ENCODE peak calls at places on chromosome 15, in nine cellular contexts. One of them, this sample, is unnamed. For H3K4me1, the result is how much of the 10 kb centered on the place peaks cover.

GRCh38 chr15:50590288-50590687 is 43.8 kb upstream of the USP50 start:
- DNase-seq in HCT116: no peak
- DNase-seq in adipocyte: no peak
- DNase-seq in BE2C: no peak
- DNase-seq in ovary: no peak
- DNase-seq in PC-9: no peak
- DNase-seq in pancreas: no peak
- DNase-seq in OCI-LY7: no peak
- DNase-seq in tibial nerve: no peak
- DNase-seq in this sample: no peak

GRCh38 chr15:77069521-77070121 is 1.3 kb downstream of the TSPAN3 start:
- DNase-seq in HCT116: no peak
- DNase-seq in adipocyte: no peak
- DNase-seq in BE2C: no peak
- DNase-seq in ovary: peak
- DNase-seq in PC-9: no peak
- DNase-seq in pancreas: peak
- DNase-seq in OCI-LY7: no peak
- DNase-seq in tibial nerve: no peak
- DNase-seq in this sample: no peak

GRCh38 chr15:43939070-43939469 is 112.3 kb downstream of the WDR76 start:
- DNase-seq in HCT116: peak
- DNase-seq in adipocyte: peak
- DNase-seq in BE2C: peak
- DNase-seq in ovary: no peak
- DNase-seq in PC-9: no peak
- DNase-seq in pancreas: no peak
- DNase-seq in OCI-LY7: peak
- DNase-seq in tibial nerve: no peak
- DNase-seq in this sample: no peak

GRCh38 chr15:59622289-59622688 is 10.7 kb downstream of the GCNT3 start:
- DNase-seq in HCT116: peak
- DNase-seq in adipocyte: peak
- DNase-seq in BE2C: peak
- DNase-seq in ovary: no peak
- DNase-seq in PC-9: peak
- DNase-seq in pancreas: no peak
- DNase-seq in OCI-LY7: peak
- DNase-seq in tibial nerve: no peak
- DNase-seq in this sample: peak

GRCh38 chr15:58931985-58932384 is 1.5 kb downstream of the SLTM start:
- DNase-seq in HCT116: no peak
- DNase-seq in adipocyte: peak
- DNase-seq in BE2C: no peak
- DNase-seq in ovary: no peak
- DNase-seq in PC-9: peak
- DNase-seq in pancreas: peak
- DNase-seq in OCI-LY7: peak
- DNase-seq in tibial nerve: no peak
- DNase-seq in this sample: no peak

GRCh38 chr15:33994005-33994615 is 25.8 kb downstream of the CHRM5 start:
- DNase-seq in HCT116: peak
- DNase-seq in adipocyte: peak
- DNase-seq in BE2C: peak
- DNase-seq in ovary: no peak
- DNase-seq in PC-9: no peak
- DNase-seq in pancreas: no peak
- DNase-seq in OCI-LY7: peak
- DNase-seq in tibial nerve: no peak
- DNase-seq in this sample: peak

GRCh38 chr15:44298878-44299277 is 10.4 kb downstream of the GOLM2 start:
- DNase-seq in HCT116: peak
- DNase-seq in adipocyte: no peak
- DNase-seq in BE2C: peak
- DNase-seq in ovary: no peak
- DNase-seq in PC-9: no peak
- DNase-seq in pancreas: no peak
- DNase-seq in OCI-LY7: peak
- DNase-seq in tibial nerve: no peak
- DNase-seq in this sample: no peak

GRCh38 chr15:42507514-42507913 is 12.1 kb downstream of the SNAP23 start:
- DNase-seq in HCT116: no peak
- DNase-seq in adipocyte: no peak
- DNase-seq in BE2C: no peak
- DNase-seq in ovary: no peak
- DNase-seq in PC-9: peak
- DNase-seq in pancreas: no peak
- DNase-seq in OCI-LY7: no peak
- DNase-seq in tibial nerve: no peak
- DNase-seq in this sample: no peak

GRCh38 chr15:30940359-30940758 is 36.6 kb downstream of the FAN1 start:
- DNase-seq in HCT116: no peak
- DNase-seq in adipocyte: no peak
- DNase-seq in BE2C: no peak
- DNase-seq in ovary: no peak
- DNase-seq in PC-9: no peak
- DNase-seq in pancreas: no peak
- DNase-seq in OCI-LY7: no peak
- DNase-seq in tibial nerve: no peak
- DNase-seq in this sample: no peak

GRCh38 chr15:50190166-50190570 is 8.2 kb downstream of the SLC27A2 start:
- DNase-seq in HCT116: no peak
- DNase-seq in adipocyte: no peak
- DNase-seq in BE2C: no peak
- DNase-seq in ovary: no peak
- DNase-seq in PC-9: no peak
- DNase-seq in pancreas: no peak
- DNase-seq in OCI-LY7: peak
- DNase-seq in tibial nerve: no peak
- DNase-seq in this sample: no peak

GRCh38 chr15:75044258-75044878 is 21.0 kb downstream of the PPCDC start:
- DNase-seq in HCT116: no peak
- DNase-seq in adipocyte: no peak
- DNase-seq in BE2C: no peak
- DNase-seq in ovary: no peak
- DNase-seq in PC-9: no peak
- DNase-seq in pancreas: no peak
- DNase-seq in OCI-LY7: no peak
- DNase-seq in tibial nerve: no peak
- DNase-seq in this sample: no peak
- H3K4me1 ChIP-seq in HCT116: under half
- H3K4me1 ChIP-seq in adipocyte: under half
- H3K4me1 ChIP-seq in BE2C: under half
- H3K4me1 ChIP-seq in ovary: under half
- H3K4me1 ChIP-seq in PC-9: half or more
- H3K4me1 ChIP-seq in pancreas: half or more
- H3K4me1 ChIP-seq in OCI-LY7: half or more
- H3K4me1 ChIP-seq in tibial nerve: under half
- H3K4me1 ChIP-seq in this sample: under half

GRCh38 chr15:23567921-23568320 is 2.4 kb downstream of the MKRN3 start:
- DNase-seq in HCT116: no peak
- DNase-seq in adipocyte: no peak
- DNase-seq in BE2C: no peak
- DNase-seq in ovary: no peak
- DNase-seq in PC-9: no peak
- DNase-seq in pancreas: no peak
- DNase-seq in OCI-LY7: no peak
- DNase-seq in tibial nerve: no peak
- DNase-seq in this sample: no peak

GRCh38 chr15:23566070-23567050 is 886 bp downstream of the MKRN3 start:
- DNase-seq in HCT116: peak
- DNase-seq in adipocyte: no peak
- DNase-seq in BE2C: no peak
- DNase-seq in ovary: peak
- DNase-seq in PC-9: peak
- DNase-seq in pancreas: peak
- DNase-seq in OCI-LY7: no peak
- DNase-seq in tibial nerve: no peak
- DNase-seq in this sample: peak

GRCh38 chr15:23561914-23562313 is 3.6 kb upstream of the MKRN3 start:
- DNase-seq in HCT116: no peak
- DNase-seq in adipocyte: no peak
- DNase-seq in BE2C: no peak
- DNase-seq in ovary: no peak
- DNase-seq in PC-9: no peak
- DNase-seq in pancreas: no peak
- DNase-seq in OCI-LY7: no peak
- DNase-seq in tibial nerve: no peak
- DNase-seq in this sample: no peak

GRCh38 chr15:23565395-23566069 is at the start of gene MKRN3:
- DNase-seq in HCT116: peak
- DNase-seq in adipocyte: no peak
- DNase-seq in BE2C: no peak
- DNase-seq in ovary: peak
- DNase-seq in PC-9: peak
- DNase-seq in pancreas: peak
- DNase-seq in OCI-LY7: no peak
- DNase-seq in tibial nerve: no peak
- DNase-seq in this sample: peak

GRCh38 chr15:23564798-23565394 is 578 bp upstream of the MKRN3 start:
- DNase-seq in HCT116: no peak
- DNase-seq in adipocyte: no peak
- DNase-seq in BE2C: no peak
- DNase-seq in ovary: no peak
- DNase-seq in PC-9: no peak
- DNase-seq in pancreas: no peak
- DNase-seq in OCI-LY7: no peak
- DNase-seq in tibial nerve: no peak
- DNase-seq in this sample: peak
- H3K4me3 ChIP-seq in HCT116: peak
- H3K4me3 ChIP-seq in adipocyte: no peak
- H3K4me3 ChIP-seq in BE2C: no peak
- H3K4me3 ChIP-seq in ovary: no peak
- H3K4me3 ChIP-seq in PC-9: peak
- H3K4me3 ChIP-seq in pancreas: no peak
- H3K4me3 ChIP-seq in OCI-LY7: no peak
- H3K4me3 ChIP-seq in tibial nerve: no peak
- H3K4me3 ChIP-seq in this sample: peak

DNA sequence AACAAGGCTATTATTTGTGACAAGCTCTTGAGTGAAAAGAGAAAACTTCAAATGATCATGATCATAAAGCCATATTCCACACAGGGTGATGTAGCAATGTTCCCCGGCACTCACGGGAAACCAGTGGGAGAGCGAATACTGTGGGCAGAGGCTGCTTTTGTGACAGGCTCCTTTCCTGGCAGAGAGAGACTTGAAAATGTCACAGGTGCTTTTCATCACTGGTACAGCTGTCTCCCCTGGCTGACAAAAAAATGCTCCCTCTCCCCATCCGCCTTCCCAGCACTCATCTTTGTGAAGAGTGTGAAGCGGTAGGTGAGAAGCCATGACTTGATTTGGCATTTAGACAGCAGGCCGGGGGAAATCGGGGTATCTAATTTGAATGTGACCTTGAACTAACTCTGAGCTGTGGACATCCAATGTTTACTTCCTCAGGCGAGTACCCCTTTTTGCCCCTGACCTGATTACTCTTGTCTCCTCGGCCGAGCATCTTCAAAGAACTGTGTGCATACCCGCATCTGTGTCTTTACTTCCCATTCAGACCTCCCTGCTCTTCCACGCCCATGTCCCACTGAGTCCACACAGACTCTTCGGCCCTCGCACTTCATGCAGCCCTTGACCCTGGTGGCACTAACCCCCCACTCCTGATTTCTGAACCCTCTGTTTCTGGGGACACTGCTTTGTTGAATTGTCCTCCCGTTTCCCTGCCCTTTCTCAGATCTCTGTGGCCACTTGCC is 23.2 kb downstream of the CA12 start:
- DNase-seq in HCT116: no peak
- DNase-seq in adipocyte: no peak
- DNase-seq in BE2C: no peak
- DNase-seq in ovary: no peak
- DNase-seq in PC-9: no peak
- DNase-seq in pancreas: no peak
- DNase-seq in OCI-LY7: no peak
- DNase-seq in tibial nerve: no peak
- DNase-seq in this sample: no peak
- H3K4me1 ChIP-seq in HCT116: under half
- H3K4me1 ChIP-seq in adipocyte: under half
- H3K4me1 ChIP-seq in BE2C: under half
- H3K4me1 ChIP-seq in ovary: under half
- H3K4me1 ChIP-seq in PC-9: under half
- H3K4me1 ChIP-seq in pancreas: under half
- H3K4me1 ChIP-seq in OCI-LY7: under half
- H3K4me1 ChIP-seq in tibial nerve: under half
- H3K4me1 ChIP-seq in this sample: under half

GRCh38 chr15:29680806-29681485 is 141.3 kb downstream of the TJP1 start:
- DNase-seq in HCT116: no peak
- DNase-seq in adipocyte: no peak
- DNase-seq in BE2C: no peak
- DNase-seq in ovary: no peak
- DNase-seq in PC-9: no peak
- DNase-seq in pancreas: no peak
- DNase-seq in OCI-LY7: no peak
- DNase-seq in tibial nerve: no peak
- DNase-seq in this sample: no peak

GRCh38 chr15:29676961-29677402 is 145.3 kb downstream of the TJP1 start:
- DNase-seq in HCT116: no peak
- DNase-seq in adipocyte: peak
- DNase-seq in BE2C: no peak
- DNase-seq in ovary: no peak
- DNase-seq in PC-9: no peak
- DNase-seq in pancreas: no peak
- DNase-seq in OCI-LY7: no peak
- DNase-seq in tibial nerve: no peak
- DNase-seq in this sample: no peak

GRCh38 chr15:29677871-29678431 is 144.3 kb downstream of the TJP1 start:
- DNase-seq in HCT116: no peak
- DNase-seq in adipocyte: no peak
- DNase-seq in BE2C: no peak
- DNase-seq in ovary: no peak
- DNase-seq in PC-9: no peak
- DNase-seq in pancreas: peak
- DNase-seq in OCI-LY7: no peak
- DNase-seq in tibial nerve: no peak
- DNase-seq in this sample: no peak

GRCh38 chr15:29677450-29677849 is 144.8 kb downstream of the TJP1 start:
- DNase-seq in HCT116: no peak
- DNase-seq in adipocyte: no peak
- DNase-seq in BE2C: no peak
- DNase-seq in ovary: no peak
- DNase-seq in PC-9: no peak
- DNase-seq in pancreas: no peak
- DNase-seq in OCI-LY7: no peak
- DNase-seq in tibial nerve: no peak
- DNase-seq in this sample: no peak

DNA sequence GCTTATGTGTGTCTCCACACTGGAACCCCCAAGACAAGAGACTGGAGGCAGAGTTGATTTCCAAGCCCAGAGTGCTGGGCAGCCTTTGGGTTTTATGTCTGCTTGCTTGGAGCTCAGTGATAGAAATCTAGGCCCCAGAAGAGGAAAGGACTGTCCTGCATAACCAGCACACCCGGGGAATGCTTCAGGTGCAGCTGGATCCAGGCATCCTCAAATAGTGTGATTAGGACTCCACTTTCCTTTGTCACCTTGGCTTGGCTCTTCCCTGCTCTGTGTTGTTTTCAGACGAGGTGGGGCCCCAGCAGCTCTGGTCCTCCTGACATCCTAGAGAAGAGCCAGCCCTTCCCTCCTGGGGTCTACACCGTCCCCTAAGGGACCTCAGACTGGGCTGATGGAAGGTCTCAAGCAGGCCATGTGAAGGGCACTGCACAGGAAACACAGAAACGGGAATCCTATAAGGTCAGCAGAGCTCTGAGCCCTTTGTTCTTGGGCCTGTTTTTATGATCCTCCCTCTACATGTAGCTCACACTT is 143.7 kb downstream of the TJP1 start:
- DNase-seq in HCT116: no peak
- DNase-seq in adipocyte: no peak
- DNase-seq in BE2C: no peak
- DNase-seq in ovary: no peak
- DNase-seq in PC-9: no peak
- DNase-seq in pancreas: no peak
- DNase-seq in OCI-LY7: no peak
- DNase-seq in tibial nerve: no peak
- DNase-seq in this sample: no peak
- H3K4me3 ChIP-seq in HCT116: no peak
- H3K4me3 ChIP-seq in adipocyte: no peak
- H3K4me3 ChIP-seq in BE2C: no peak
- H3K4me3 ChIP-seq in ovary: no peak
- H3K4me3 ChIP-seq in PC-9: no peak
- H3K4me3 ChIP-seq in pancreas: no peak
- H3K4me3 ChIP-seq in OCI-LY7: no peak
- H3K4me3 ChIP-seq in tibial nerve: no peak
- H3K4me3 ChIP-seq in this sample: no peak

This sample was measured in DND-41.